ENCODE peak calls at places on chromosomes 16 and 17, in ten cellular contexts. Y is activated gamma-delta T cell treated with anti-CD3 and anti-CD28 coated beads, Interleukin-2, amount 50 U/mL, for 16 hours; H is type B pancreatic cell; U is chondrocyte; L is bronchial epithelial cell; V is Daoy; G is CD4-positive, alpha-beta memory T cell; K is activated CD4-positive, CD25-positive, alpha-beta regulatory T cell; T is GM23338; Q is A549. C is an unnamed sample.

GRCh38 chr16:31202402-31203385 is at the start of gene PYCARD:
- DNase-seq in Y (no peak), H (no peak), U (peak), L (peak), V (peak), G (peak), K (no peak), T (peak), Q (no peak), C (no peak)

GRCh38 chr17:69871318-69871717 is 203.7 kb upstream of the KCNJ16 start:
- DNase-seq in Y (no peak), H (no peak), U (no peak), L (no peak), V (no peak), G (no peak), K (no peak), T (no peak), Q (no peak), C (no peak)

GRCh38 chr17:21199311-21199710 is 14.7 kb downstream of the TMEM11 start:
- DNase-seq in Y (no peak), H (no peak), U (no peak), L (peak), V (peak), G (no peak), K (no peak), T (peak), Q (no peak), C (no peak)

GRCh38 chr17:68161644-68162428 is 86.0 kb upstream of the AMZ2 start:
- DNase-seq in Y (no peak), H (peak), U (no peak), L (no peak), V (peak), G (no peak), K (no peak), T (no peak), Q (no peak), C (no peak)

GRCh38 chr16:24538756-24539294 is 541 bp upstream of the RBBP6 start:
- DNase-seq in Y (no peak), H (no peak), U (no peak), L (no peak), V (no peak), G (no peak), K (no peak), T (no peak), Q (peak), C (peak)

GRCh38 chr17:42179911-42180410 is 981 bp downstream of the KCNH4 start:
- DNase-seq in Y (no peak), H (no peak), U (no peak), L (no peak), V (peak), G (peak), K (no peak), T (peak), Q (no peak), C (no peak)

GRCh38 chr16:80996688-80997138 is 10.0 kb downstream of the CMC2 start:
- DNase-seq in Y (no peak), H (no peak), U (no peak), L (no peak), V (no peak), G (no peak), K (no peak), T (no peak), Q (no peak), C (no peak)

GRCh38 chr17:10336393-10336792 is 36.4 kb downstream of the MYH13 start:
- DNase-seq in Y (no peak), H (no peak), U (no peak), L (no peak), V (no peak), G (no peak), K (no peak), T (peak), Q (no peak), C (no peak)

GRCh38 chr16:10663146-10663545 is 31.6 kb downstream of the TEKT5 start:
- DNase-seq in Y (no peak), H (no peak), U (no peak), L (no peak), V (no peak), G (no peak), K (no peak), T (no peak), Q (no peak), C (no peak)

GRCh38 chr17:10197721-10198508 is 491 bp downstream of the GAS7 start:
- DNase-seq in Y (no peak), H (peak), U (peak), L (no peak), V (peak), G (no peak), K (no peak), T (peak), Q (no peak), C (no peak)

GRCh38 chr17:77457572-77458201 is 316.9 kb downstream of the SEC14L1 start:
- DNase-seq in Y (no peak), H (no peak), U (no peak), L (no peak), V (no peak), G (no peak), K (no peak), T (no peak), Q (no peak), C (no peak)

C was measured in vagina.